ENCODE peak calls at places on chromosomes 4 and X, in ten cellular contexts. C, M, P, X, J, E, F, Y, H and A are unnamed samples.

GRCh38 chrX:20144491-20144890 is 2.9 kb upstream of the EIF1AX start:
- DNase-seq in C (no peak), M (no peak), P (peak; percentile 51), X (no peak), J (peak; percentile 21), E (no peak), F (no peak), Y (no peak), H (no peak), A (no peak)

GRCh38 chr4:56976283-56976877 is 1.0 kb downstream of the NOA1 start:
- DNase-seq in C (no peak), M (no peak), P (no peak), X (no peak), J (peak; percentile 19), E (peak; percentile 36), F (no peak), Y (no peak), H (no peak), A (no peak)

GRCh38 chr4:135508006-135508714 is 1306.6 kb upstream of the PABPC4L start:
- DNase-seq in C (no peak), M (no peak), P (peak; percentile 90), X (no peak), J (no peak), E (no peak), F (peak; percentile 8), Y (peak; percentile 1), H (no peak), A (no peak)

GRCh38 chr4:147409350-147409749 is 71.5 kb upstream of the EDNRA start:
- DNase-seq in C (no peak), M (no peak), P (peak; percentile 85), X (no peak), J (no peak), E (no peak), F (peak; percentile 23), Y (no peak), H (no peak), A (no peak)

GRCh38 chr4:3344104-3344503 is 51.3 kb downstream of the RGS12 start:
- DNase-seq in C (no peak), M (no peak), P (no peak), X (no peak), J (no peak), E (no peak), F (no peak), Y (no peak), H (no peak), A (no peak)

GRCh38 chr4:130257271-130257670 is 1161.3 kb downstream of the C4orf33 start:
- DNase-seq in C (no peak), M (no peak), P (peak; percentile 81), X (no peak), J (no peak), E (no peak), F (peak; percentile 22), Y (no peak), H (no peak), A (peak; percentile 10)

GRCh38 chr4:30763337-30763736 is 43.2 kb downstream of the PCDH7 start:
- DNase-seq in C (no peak), M (no peak), P (peak; percentile 76), X (no peak), J (no peak), E (no peak), F (no peak), Y (no peak), H (no peak), A (no peak)

GRCh38 chr4:3384771-3385701 is 56.7 kb upstream of the HGFAC start:
- DNase-seq in C (no peak), M (no peak), P (no peak), X (no peak), J (peak; percentile 14), E (no peak), F (no peak), Y (no peak), H (no peak), A (no peak)

GRCh38 chr4:47031713-47032404 is 492 bp downstream of the GABRB1 start:
- DNase-seq in C (peak; percentile 35), M (no peak), P (no peak), X (peak; percentile 14), J (peak; percentile 26), E (peak; percentile 13), F (no peak), Y (no peak), H (no peak), A (no peak)

GRCh38 chr4:7392438-7393374 is 42.0 kb downstream of the PSAPL1 start:
- DNase-seq in C (no peak), M (no peak), P (peak; percentile 86), X (no peak), J (no peak), E (peak; percentile 58), F (peak; percentile 28), Y (no peak), H (no peak), A (no peak)

DNA sequence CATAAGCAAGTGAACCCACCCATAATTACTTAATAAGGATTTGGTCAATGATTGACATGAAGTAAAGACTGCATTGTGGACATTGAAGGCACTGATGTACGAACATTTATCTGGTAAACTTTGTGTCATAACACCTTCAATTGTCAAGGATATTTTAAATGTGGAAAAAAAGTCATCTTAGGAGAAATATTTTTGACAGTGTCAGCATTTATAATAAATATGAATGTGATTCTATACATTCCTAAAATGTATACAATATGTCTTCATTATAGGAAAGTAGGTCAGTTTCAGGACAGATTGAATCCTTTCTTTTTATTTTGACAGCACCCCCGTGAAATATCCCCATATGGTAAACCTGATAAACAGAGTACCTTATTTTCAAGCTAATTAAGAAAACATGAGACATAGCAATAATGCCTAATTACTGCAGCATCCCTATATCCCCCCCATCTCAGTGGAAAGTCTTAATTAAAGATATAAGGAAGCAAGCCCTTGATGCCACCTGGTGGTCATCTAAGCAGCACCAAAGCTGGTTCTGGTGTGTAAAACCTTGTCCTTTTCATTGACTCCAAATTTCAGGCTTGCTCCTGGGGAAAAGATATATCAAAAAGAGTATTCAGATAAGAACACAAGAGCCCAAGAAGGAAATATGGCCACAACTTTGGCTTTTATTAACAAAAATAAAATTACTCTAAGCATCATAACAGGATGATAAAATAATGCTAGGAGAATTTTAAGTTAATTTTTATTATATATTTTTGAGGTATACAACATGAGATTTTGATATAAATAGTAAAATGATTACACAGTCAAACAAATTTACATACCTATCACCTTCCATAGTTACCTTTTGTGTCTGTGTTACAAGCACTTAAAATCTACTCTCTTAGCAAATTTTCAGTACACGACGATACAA is 379.7 kb downstream of the TLL1 start:
- DNase-seq in C (peak; percentile 37), M (peak; percentile 38), P (no peak), X (peak; percentile 5), J (peak; percentile 15), E (peak; percentile 6), F (no peak), Y (no peak), H (no peak), A (no peak)
- TF ChIP-seq CTCF in C (peak; percentile 50), M (peak; percentile 41), P (peak; percentile 48), X (peak; percentile 31), J (no peak), E (peak; percentile 46), F (peak; percentile 60), Y (peak; percentile 36), H (peak; percentile 46), A (peak; percentile 2)

DNA sequence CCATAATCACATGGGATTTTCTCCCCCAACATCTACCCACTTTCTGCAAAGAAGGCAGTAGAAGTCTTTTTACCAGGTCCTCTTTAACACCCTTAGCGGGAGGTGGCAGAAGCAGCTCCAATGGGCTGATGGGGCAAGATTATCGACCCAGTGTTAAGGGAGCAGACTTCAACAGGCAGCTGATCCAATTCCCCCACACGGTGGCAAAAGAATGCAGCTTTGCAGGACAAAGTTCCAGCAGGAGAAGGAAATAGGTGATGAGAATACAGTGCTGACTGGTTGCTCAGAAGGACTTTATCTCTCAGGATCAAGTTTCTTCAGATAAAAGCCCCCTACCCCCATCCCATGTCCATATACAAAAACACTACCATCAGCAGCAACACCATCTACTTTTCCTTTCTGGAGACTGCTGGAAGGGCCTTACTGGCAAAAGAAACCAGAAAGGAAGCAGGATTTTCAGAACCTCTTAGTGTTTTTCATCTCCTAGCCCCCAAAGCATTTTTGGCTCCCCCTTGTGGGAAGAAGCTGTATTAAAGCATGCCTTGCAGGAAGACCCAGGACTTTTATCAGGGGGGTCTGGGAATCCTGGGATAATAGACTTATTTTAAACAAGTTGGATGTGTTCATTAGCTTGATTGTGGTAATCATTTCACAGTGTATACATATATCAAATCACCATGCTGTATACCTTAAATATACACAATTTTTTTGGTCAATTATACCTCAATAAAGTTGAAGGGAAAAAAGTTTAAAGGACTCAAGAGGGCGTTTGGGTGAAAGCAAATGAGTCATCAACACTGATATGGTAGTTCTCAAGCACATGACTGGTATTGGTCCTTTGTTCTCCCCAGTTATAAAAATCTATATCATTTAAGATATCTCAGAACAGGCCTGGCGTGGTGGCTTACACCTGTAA is 146.4 kb downstream of the GPC3 start:
- DNase-seq in C (peak; percentile 56), M (peak; percentile 42), P (no peak), X (peak; percentile 3), J (peak; percentile 37), E (peak; percentile 67), F (peak; percentile 13), Y (peak; percentile 15), H (peak; percentile 54), A (no peak)
- TF ChIP-seq CTCF in C (peak; percentile 36), M (peak; percentile 56), P (peak; percentile 45), X (peak; percentile 29), J (no peak), E (peak; percentile 78), F (peak; percentile 75), Y (peak; percentile 52), H (peak; percentile 72), A (peak; percentile 71)

GRCh38 chrX:45781901-45782553 is 581.4 kb upstream of the DIPK2B start:
- DNase-seq in C (peak; percentile 47), M (no peak), P (peak; percentile 51), X (no peak), J (no peak), E (no peak), F (no peak), Y (peak; percentile 43), H (no peak), A (peak; percentile 49)
- TF ChIP-seq CTCF in C (peak; percentile 31), M (no peak), P (peak; percentile 15), X (no peak), J (no peak), E (no peak), F (peak; percentile 45), Y (peak; percentile 39), H (no peak), A (peak; percentile 58)

GRCh38 chr4:110514889-110515479 is 39.0 kb downstream of the ENPEP start:
- DNase-seq in C (peak; percentile 39), M (no peak), P (peak; percentile 11), X (peak; percentile 10), J (no peak), E (no peak), F (no peak), Y (no peak), H (no peak), A (no peak)

GRCh38 chr4:110512901-110513300 is 36.9 kb downstream of the ENPEP start:
- DNase-seq in C (no peak), M (no peak), P (no peak), X (no peak), J (no peak), E (no peak), F (no peak), Y (no peak), H (no peak), A (no peak)

GRCh38 chr4:110510282-110510681 is 34.3 kb downstream of the ENPEP start:
- DNase-seq in C (peak; percentile 30), M (no peak), P (no peak), X (no peak), J (no peak), E (no peak), F (no peak), Y (no peak), H (no peak), A (no peak)

GRCh38 chr4:110508827-110509446 is 33.0 kb downstream of the ENPEP start:
- DNase-seq in C (peak; percentile 61), M (no peak), P (no peak), X (peak; percentile 13), J (no peak), E (no peak), F (no peak), Y (no peak), H (no peak), A (no peak)

GRCh38 chr4:110510955-110511544 is 35.1 kb downstream of the ENPEP start:
- DNase-seq in C (peak; percentile 72), M (no peak), P (peak; percentile 25), X (peak; percentile 34), J (no peak), E (peak; percentile 10), F (peak; percentile 64), Y (peak; percentile 11), H (no peak), A (no peak)
- TF ChIP-seq CTCF in C (peak; percentile 72), M (peak; percentile 61), P (peak; percentile 62), X (peak; percentile 22), J (peak; percentile 84), E (peak; percentile 75), F (peak; percentile 39), Y (peak; percentile 65), H (peak; percentile 79), A (peak; percentile 55)